ENCODE peak calls at places on chromosome 15, in six cellular contexts. One of them, this sample, is unnamed. For H3K4me1, the result is how much of the 10 kb centered on the place peaks cover.

GRCh38 chr15:61275901-61276300 is 46.8 kb upstream of the RORA start:
- DNase-seq in aorta: no peak
- DNase-seq in GM23248: no peak
- DNase-seq in naive thymus-derived CD4-positive, alpha-beta T cell: no peak
- DNase-seq in astrocyte: no peak
- DNase-seq in trophoblast cell: no peak
- DNase-seq in this sample: no peak

GRCh38 chr15:101049282-101049681 is 130.1 kb downstream of the LRRK1 start:
- DNase-seq in trophoblast cell: no peak
- DNase-seq in GM23248: no peak
- DNase-seq in naive thymus-derived CD4-positive, alpha-beta T cell: no peak
- DNase-seq in aorta: no peak
- DNase-seq in astrocyte: no peak
- DNase-seq in this sample: no peak

GRCh38 chr15:87604857-87605446 is 651.6 kb downstream of the NTRK3 start:
- DNase-seq in trophoblast cell: peak
- DNase-seq in GM23248: peak
- DNase-seq in astrocyte: no peak
- DNase-seq in naive thymus-derived CD4-positive, alpha-beta T cell: no peak
- DNase-seq in aorta: no peak
- DNase-seq in this sample: no peak

GRCh38 chr15:26887926-26888666 is 21.2 kb downstream of the GABRA5 start:
- DNase-seq in GM23248: no peak
- DNase-seq in astrocyte: no peak
- DNase-seq in trophoblast cell: no peak
- DNase-seq in aorta: peak
- DNase-seq in naive thymus-derived CD4-positive, alpha-beta T cell: no peak
- DNase-seq in this sample: no peak

GRCh38 chr15:88469321-88469720 is 1.8 kb downstream of the MRPS11 start:
- DNase-seq in astrocyte: no peak
- DNase-seq in trophoblast cell: no peak
- DNase-seq in GM23248: no peak
- DNase-seq in aorta: no peak
- DNase-seq in naive thymus-derived CD4-positive, alpha-beta T cell: no peak
- DNase-seq in this sample: no peak

GRCh38 chr15:53102483-53102882 is 312.3 kb upstream of the ONECUT1 start:
- DNase-seq in astrocyte: no peak
- DNase-seq in aorta: no peak
- DNase-seq in naive thymus-derived CD4-positive, alpha-beta T cell: no peak
- DNase-seq in trophoblast cell: no peak
- DNase-seq in GM23248: no peak
- DNase-seq in this sample: no peak

GRCh38 chr15:65634381-65634780 is 12.6 kb downstream of the SLC24A1 start:
- DNase-seq in GM23248: peak
- DNase-seq in aorta: no peak
- DNase-seq in naive thymus-derived CD4-positive, alpha-beta T cell: no peak
- DNase-seq in trophoblast cell: peak
- DNase-seq in astrocyte: no peak
- DNase-seq in this sample: no peak

GRCh38 chr15:34085746-34086145 is 15.9 kb downstream of the EMC7 start:
- DNase-seq in aorta: no peak
- DNase-seq in naive thymus-derived CD4-positive, alpha-beta T cell: no peak
- DNase-seq in GM23248: peak
- DNase-seq in astrocyte: peak
- DNase-seq in trophoblast cell: no peak
- DNase-seq in this sample: no peak

GRCh38 chr15:24763891-24764290 is 88.3 kb downstream of the NPAP1 start:
- DNase-seq in GM23248: no peak
- DNase-seq in trophoblast cell: no peak
- DNase-seq in naive thymus-derived CD4-positive, alpha-beta T cell: no peak
- DNase-seq in astrocyte: no peak
- DNase-seq in aorta: no peak
- DNase-seq in this sample: no peak

GRCh38 chr15:77069521-77070121 is 1.3 kb downstream of the TSPAN3 start:
- DNase-seq in naive thymus-derived CD4-positive, alpha-beta T cell: no peak
- DNase-seq in trophoblast cell: no peak
- DNase-seq in astrocyte: no peak
- DNase-seq in aorta: no peak
- DNase-seq in GM23248: peak
- DNase-seq in this sample: no peak

GRCh38 chr15:63047792-63048114 is 5.2 kb downstream of the TPM1 start:
- DNase-seq in aorta: no peak
- DNase-seq in GM23248: no peak
- DNase-seq in trophoblast cell: no peak
- DNase-seq in naive thymus-derived CD4-positive, alpha-beta T cell: no peak
- DNase-seq in astrocyte: no peak
- DNase-seq in this sample: no peak

GRCh38 chr15:63046927-63047760 is 4.6 kb downstream of the TPM1 start:
- DNase-seq in GM23248: peak
- DNase-seq in aorta: no peak
- DNase-seq in trophoblast cell: peak
- DNase-seq in naive thymus-derived CD4-positive, alpha-beta T cell: no peak
- DNase-seq in astrocyte: no peak
- DNase-seq in this sample: no peak

GRCh38 chr15:63044645-63045437 is 2.3 kb downstream of the TPM1 start:
- DNase-seq in aorta: peak
- DNase-seq in astrocyte: peak
- DNase-seq in trophoblast cell: no peak
- DNase-seq in naive thymus-derived CD4-positive, alpha-beta T cell: no peak
- DNase-seq in GM23248: peak
- DNase-seq in this sample: no peak

GRCh38 chr15:63044077-63044644 is 1.6 kb downstream of the TPM1 start:
- DNase-seq in GM23248: no peak
- DNase-seq in astrocyte: no peak
- DNase-seq in trophoblast cell: no peak
- DNase-seq in aorta: no peak
- DNase-seq in naive thymus-derived CD4-positive, alpha-beta T cell: no peak
- DNase-seq in this sample: no peak

GRCh38 chr15:63045438-63046278 is 3.1 kb downstream of the TPM1 start:
- DNase-seq in GM23248: peak
- DNase-seq in aorta: no peak
- DNase-seq in trophoblast cell: no peak
- DNase-seq in astrocyte: no peak
- DNase-seq in naive thymus-derived CD4-positive, alpha-beta T cell: no peak
- DNase-seq in this sample: no peak
- H3K4me1 ChIP-seq in GM23248: under half
- H3K4me1 ChIP-seq in aorta: under half
- H3K4me1 ChIP-seq in trophoblast cell: under half
- H3K4me1 ChIP-seq in astrocyte: under half
- H3K4me1 ChIP-seq in naive thymus-derived CD4-positive, alpha-beta T cell: under half
- H3K4me1 ChIP-seq in this sample: under half

DNA sequence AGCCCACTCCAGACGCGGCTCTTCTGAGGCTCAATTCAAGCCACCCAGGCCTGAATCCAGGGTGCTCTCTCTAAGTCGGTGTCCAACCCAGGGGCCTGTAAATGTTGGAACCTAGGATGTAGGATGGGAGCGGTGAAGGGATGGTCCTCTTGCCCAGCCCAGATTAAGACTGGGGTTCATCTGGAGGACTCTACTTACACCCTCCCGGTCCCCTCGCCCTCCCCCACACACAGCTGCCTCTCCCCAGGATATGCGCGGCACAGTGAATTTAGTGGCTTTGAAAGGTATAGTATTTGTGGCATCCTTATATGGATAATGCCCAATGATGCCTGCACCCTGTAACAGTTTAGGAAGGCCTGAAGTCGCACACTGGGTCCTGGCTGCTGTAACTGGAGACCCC is 855 bp upstream of the FBN1 start:
- DNase-seq in aorta: no peak
- DNase-seq in naive thymus-derived CD4-positive, alpha-beta T cell: no peak
- DNase-seq in astrocyte: no peak
- DNase-seq in trophoblast cell: no peak
- DNase-seq in GM23248: no peak
- DNase-seq in this sample: peak
- H3K4me3 ChIP-seq in aorta: peak
- H3K4me3 ChIP-seq in naive thymus-derived CD4-positive, alpha-beta T cell: no peak
- H3K4me3 ChIP-seq in astrocyte: peak
- H3K4me3 ChIP-seq in trophoblast cell: peak
- H3K4me3 ChIP-seq in GM23248: peak
- H3K4me3 ChIP-seq in this sample: peak

GRCh38 chr15:81030368-81030739 is 29.6 kb downstream of the TLNRD1 start:
- DNase-seq in naive thymus-derived CD4-positive, alpha-beta T cell: no peak
- DNase-seq in GM23248: no peak
- DNase-seq in aorta: no peak
- DNase-seq in astrocyte: no peak
- DNase-seq in trophoblast cell: no peak
- DNase-seq in this sample: no peak

GRCh38 chr15:81031203-81031602 is 30.5 kb downstream of the TLNRD1 start:
- DNase-seq in naive thymus-derived CD4-positive, alpha-beta T cell: no peak
- DNase-seq in GM23248: no peak
- DNase-seq in astrocyte: no peak
- DNase-seq in aorta: no peak
- DNase-seq in trophoblast cell: no peak
- DNase-seq in this sample: no peak

GRCh38 chr15:81032355-81032754 is 31.6 kb downstream of the TLNRD1 start:
- DNase-seq in naive thymus-derived CD4-positive, alpha-beta T cell: no peak
- DNase-seq in trophoblast cell: no peak
- DNase-seq in astrocyte: no peak
- DNase-seq in aorta: no peak
- DNase-seq in GM23248: no peak
- DNase-seq in this sample: no peak

GRCh38 chr15:81027200-81027599 is 26.5 kb downstream of the TLNRD1 start:
- DNase-seq in aorta: no peak
- DNase-seq in naive thymus-derived CD4-positive, alpha-beta T cell: no peak
- DNase-seq in trophoblast cell: peak
- DNase-seq in astrocyte: peak
- DNase-seq in GM23248: peak
- DNase-seq in this sample: no peak

GRCh38 chr15:81029416-81030367 is 29.0 kb downstream of the TLNRD1 start:
- DNase-seq in naive thymus-derived CD4-positive, alpha-beta T cell: no peak
- DNase-seq in astrocyte: peak
- DNase-seq in aorta: no peak
- DNase-seq in trophoblast cell: peak
- DNase-seq in GM23248: peak
- DNase-seq in this sample: no peak
- H3K4me1 ChIP-seq in naive thymus-derived CD4-positive, alpha-beta T cell: under half
- H3K4me1 ChIP-seq in astrocyte: under half
- H3K4me1 ChIP-seq in aorta: under half
- H3K4me1 ChIP-seq in trophoblast cell: under half
- H3K4me1 ChIP-seq in GM23248: under half
- H3K4me1 ChIP-seq in this sample: under half

DNA sequence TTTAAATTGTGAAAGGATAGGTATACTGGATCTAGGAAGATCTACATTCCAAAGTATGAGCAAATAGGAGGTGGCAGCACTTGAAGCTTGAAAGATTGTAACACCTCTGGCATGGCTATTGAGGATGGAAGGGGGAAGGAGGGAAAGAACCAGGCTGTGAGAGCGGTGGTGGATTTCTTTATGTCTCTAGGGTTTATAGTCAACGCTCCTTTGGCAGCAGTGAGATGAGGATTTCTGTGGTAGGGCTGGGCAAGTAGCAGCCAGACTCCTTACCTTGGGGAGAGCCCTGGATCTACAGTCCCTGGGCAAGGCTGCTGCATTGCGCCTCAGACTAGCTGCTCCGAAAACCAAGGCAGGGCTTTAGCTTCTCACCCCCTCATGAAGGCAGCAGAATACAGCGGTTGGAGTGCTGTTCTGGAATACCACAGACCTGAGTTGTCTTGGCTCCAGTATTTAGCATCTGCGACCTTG is 53.2 kb downstream of the MEF2A start:
- DNase-seq in GM23248: peak
- DNase-seq in astrocyte: peak
- DNase-seq in naive thymus-derived CD4-positive, alpha-beta T cell: no peak
- DNase-seq in trophoblast cell: peak
- DNase-seq in aorta: no peak
- DNase-seq in this sample: peak
- H3K4me3 ChIP-seq in GM23248: no peak
- H3K4me3 ChIP-seq in astrocyte: no peak
- H3K4me3 ChIP-seq in naive thymus-derived CD4-positive, alpha-beta T cell: no peak
- H3K4me3 ChIP-seq in trophoblast cell: no peak
- H3K4me3 ChIP-seq in aorta: no peak
- H3K4me3 ChIP-seq in this sample: no peak

DNA sequence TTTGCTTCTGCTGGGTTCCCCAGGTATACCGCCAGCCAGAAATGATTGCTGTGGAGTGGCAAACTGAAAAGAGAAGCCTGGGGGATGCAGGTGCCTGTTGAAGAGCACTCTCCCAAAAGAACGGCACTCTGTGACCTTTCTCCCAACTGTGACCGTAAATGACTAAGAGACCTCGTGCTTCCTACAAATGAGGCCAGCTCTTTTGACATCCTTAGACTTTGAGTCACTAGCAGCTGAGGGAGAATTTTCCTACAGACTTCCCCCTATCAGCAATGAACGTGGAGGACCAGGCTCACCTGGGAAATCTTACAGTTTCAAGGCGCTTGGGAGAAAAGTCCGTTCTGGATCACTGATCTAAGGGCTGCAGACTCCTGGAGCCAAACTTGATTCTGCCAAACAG is 8.6 kb downstream of the AQP9 start:
- DNase-seq in astrocyte: no peak
- DNase-seq in naive thymus-derived CD4-positive, alpha-beta T cell: no peak
- DNase-seq in trophoblast cell: peak
- DNase-seq in aorta: no peak
- DNase-seq in GM23248: peak
- DNase-seq in this sample: no peak
- H3K4me1 ChIP-seq in astrocyte: under half
- H3K4me1 ChIP-seq in naive thymus-derived CD4-positive, alpha-beta T cell: under half
- H3K4me1 ChIP-seq in trophoblast cell: under half
- H3K4me1 ChIP-seq in aorta: under half
- H3K4me1 ChIP-seq in GM23248: under half
- H3K4me1 ChIP-seq in this sample: under half

This sample was measured in right cardiac atrium.